ENCODE peak calls at places on chromosomes 12 and 14, in seven cellular contexts. Z, E, T, Y, H, P and D are unnamed samples.

GRCh38 chr14:36556811-36557433 is 25.5 kb downstream of the NKX2-8 start:
- DNase-seq in Z (peak; percentile 67), E (peak; percentile 31), T (no peak), Y (peak; percentile 28), H (no peak), P (peak; percentile 4), D (no peak)

GRCh38 chr12:83573676-83574075 is 887.0 kb downstream of the TMTC2 start:
- DNase-seq in Z (peak; percentile 46), E (peak; percentile 62), T (no peak), Y (no peak), H (no peak), P (peak; percentile 35), D (peak; percentile 64)

GRCh38 chr14:61396694-61397093 is 75.3 kb downstream of the PRKCH start:
- DNase-seq in Z (no peak), E (no peak), T (no peak), Y (no peak), H (no peak), P (no peak), D (no peak)

GRCh38 chr12:41142376-41142775 is 45.7 kb upstream of the PDZRN4 start:
- DNase-seq in Z (no peak), E (no peak), T (no peak), Y (no peak), H (no peak), P (no peak), D (no peak)

GRCh38 chr14:106044949-106045596 is 518.7 kb downstream of the TMEM121 start:
- DNase-seq in Z (no peak), E (peak; percentile 88), T (no peak), Y (peak; percentile 88), H (no peak), P (no peak), D (no peak)

GRCh38 chr12:132660047-132660446 is 27.1 kb downstream of the POLE start:
- DNase-seq in Z (no peak), E (no peak), T (no peak), Y (no peak), H (no peak), P (no peak), D (no peak)

GRCh38 chr14:86935241-86935640 is 1057.7 kb downstream of the GALC start:
- DNase-seq in Z (no peak), E (no peak), T (no peak), Y (no peak), H (no peak), P (peak; percentile 91), D (peak; percentile 15)

GRCh38 chr14:33432407-33433023 is 493.8 kb downstream of the NPAS3 start:
- DNase-seq in Z (peak; percentile 13), E (peak; percentile 20), T (no peak), Y (peak; percentile 39), H (no peak), P (peak; percentile 42), D (peak; percentile 21)

GRCh38 chr14:61608245-61609142 is 86.8 kb upstream of the HIF1A start:
- DNase-seq in Z (no peak), E (no peak), T (no peak), Y (peak; percentile 57), H (no peak), P (peak; percentile 86), D (peak; percentile 97)

GRCh38 chr14:54676822-54677708 is 110.1 kb downstream of the SAMD4A start:
- DNase-seq in Z (peak; percentile 85), E (no peak), T (no peak), Y (no peak), H (peak; percentile 85), P (peak; percentile 99), D (peak; percentile 94)

GRCh38 chr14:54116163-54116562 is 159.5 kb upstream of the BMP4 start:
- DNase-seq in Z (no peak), E (no peak), T (no peak), Y (no peak), H (no peak), P (no peak), D (no peak)

GRCh38 chr12:131869871-131870418 is 24.5 kb upstream of the ULK1 start:
- DNase-seq in Z (no peak), E (peak; percentile 16), T (no peak), Y (no peak), H (no peak), P (peak; percentile 76), D (no peak)

GRCh38 chr14:75711134-75711795 is 50.2 kb downstream of the TTLL5 start:
- DNase-seq in Z (peak; percentile 54), E (peak; percentile 42), T (peak; percentile 41), Y (peak; percentile 43), H (no peak), P (peak; percentile 67), D (peak; percentile 35)

GRCh38 chr12:76266797-76267196 is 81.4 kb downstream of the BBS10 start:
- DNase-seq in Z (peak; percentile 46), E (no peak), T (no peak), Y (no peak), H (peak; percentile 64), P (peak; percentile 94), D (no peak)

GRCh38 chr12:102438047-102438822 is 42.1 kb downstream of the IGF1 start:
- DNase-seq in Z (no peak), E (no peak), T (no peak), Y (no peak), H (no peak), P (peak; percentile 88), D (no peak)

GRCh38 chr12:13365782-13366366 is 169.3 kb downstream of the EMP1 start:
- DNase-seq in Z (no peak), E (no peak), T (no peak), Y (no peak), H (no peak), P (no peak), D (no peak)

GRCh38 chr14:76826122-76826521 is at the start of gene LRRC74A:
- DNase-seq in Z (no peak), E (no peak), T (no peak), Y (no peak), H (no peak), P (no peak), D (no peak)

GRCh38 chr12:100234591-100235304 is 32.1 kb downstream of the DEPDC4 start:
- DNase-seq in Z (peak; percentile 30), E (peak; percentile 68), T (no peak), Y (no peak), H (no peak), P (peak; percentile 52), D (no peak)
- TF ChIP-seq CTCF in Z (peak; percentile 83), E (peak; percentile 80), T (peak; percentile 51), Y (peak; percentile 79), H (peak; percentile 77), P (peak; percentile 75), D (peak; percentile 79)

GRCh38 chr14:102592969-102593840 is 756 bp downstream of the RCOR1 start:
- DNase-seq in Z (peak; percentile 44), E (peak; percentile 58), T (peak; percentile 73), Y (peak; percentile 68), H (peak; percentile 62), P (peak; percentile 41), D (no peak)
- TF ChIP-seq CTCF in Z (peak; percentile 48), E (no peak), T (peak; percentile 46), Y (peak; percentile 24), H (peak; percentile 43), P (peak; percentile 35), D (peak; percentile 18)

DNA sequence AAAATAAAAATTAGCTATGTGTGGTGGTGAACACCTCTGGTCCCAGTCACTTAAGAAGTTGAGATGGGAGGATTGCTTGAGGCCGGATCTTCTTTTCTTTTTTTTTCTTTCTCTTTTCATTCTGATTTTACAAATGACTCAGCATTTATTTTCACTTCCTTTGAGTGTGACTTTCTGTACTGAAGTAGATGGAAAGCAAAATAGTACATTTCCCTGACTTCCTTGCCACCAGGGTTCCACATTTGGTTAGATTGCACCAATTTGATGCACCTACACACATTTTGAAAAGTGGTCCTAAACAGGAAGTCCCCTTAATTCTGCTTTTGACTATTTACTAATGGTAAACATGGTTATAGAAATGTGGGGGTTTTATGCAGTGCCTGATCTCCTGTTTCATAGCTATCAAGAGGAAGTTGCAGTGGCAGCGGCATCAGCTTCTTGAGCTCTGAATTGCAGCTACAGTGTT is 13.0 kb upstream of the LEMD3 start:
- DNase-seq in Z (no peak), E (peak; percentile 56), T (no peak), Y (no peak), H (no peak), P (no peak), D (no peak)
- TF ChIP-seq CTCF in Z (no peak), E (no peak), T (no peak), Y (no peak), H (no peak), P (no peak), D (no peak)

DNA sequence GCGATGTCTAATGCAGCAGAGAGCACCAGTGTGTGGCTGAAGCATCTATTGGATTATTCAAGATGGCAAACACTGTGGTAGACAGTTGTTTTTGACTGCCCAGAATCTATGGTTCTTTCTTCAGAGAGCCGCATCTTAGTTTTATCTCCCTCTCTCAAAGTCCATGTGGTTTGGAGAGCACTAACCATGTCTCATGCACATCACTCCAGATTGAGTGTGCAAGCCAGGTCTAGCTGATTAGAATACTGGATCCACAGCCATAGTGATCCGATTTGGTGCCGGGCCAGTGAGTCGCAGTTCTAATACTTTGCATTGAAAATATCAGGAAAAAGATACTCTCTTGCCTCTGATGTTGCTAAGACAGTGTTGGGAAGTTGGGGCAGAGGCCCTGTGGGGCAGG is 4.6 kb upstream of the SBNO1 start:
- DNase-seq in Z (no peak), E (no peak), T (peak; percentile 16), Y (no peak), H (no peak), P (no peak), D (no peak)
- TF ChIP-seq CTCF in Z (no peak), E (no peak), T (no peak), Y (no peak), H (no peak), P (no peak), D (no peak)